ENCODE peak calls at places on chromosomes 2 and 18, in ten cellular contexts. E is left colon; D is activated naive CD4-positive, alpha-beta T cell treated with anti-CD3 and anti-CD28 coated beads, Interleukin-2, amount 50 U/mL, for 72 hours; H is effector memory CD8-positive, alpha-beta T cell; C is T-cell; K is lower lobe of right lung; X is stimulated activated naive B cell treated with anti-CD40 and anti-IgM and Interleukin-4, amounts not matched to agents 10 μg/mL and 1 μg/mL and 100 μg/mL, for 72 hours; J is HepG2; G is activated CD8-positive, alpha-beta memory T cell treated with anti-CD3 and anti-CD28 coated beads, Interleukin-2, amount 10 ng/mL, durations not matched to agents 7 days and 5 days; A is A549. R is an unnamed sample.

GRCh38 chr18:5498452-5498851 is 45.3 kb downstream of the EPB41L3 start:
- ATAC-seq in C (no peak), K (no peak), G (no peak), J (no peak), E (no peak), D (no peak), X (no peak), H (no peak), A (no peak), R (no peak)

GRCh38 chr18:68520406-68521075 is 194.4 kb downstream of the TMX3 start:
- ATAC-seq in E (no peak), X (no peak), J (no peak), G (no peak), C (no peak), K (no peak), A (no peak), H (no peak), D (no peak), R (no peak)

GRCh38 chr2:65710356-65710755 is 278.0 kb upstream of the SPRED2 start:
- ATAC-seq in E (no peak), K (no peak), G (no peak), J (no peak), C (no peak), A (no peak), X (no peak), H (no peak), D (no peak), R (no peak)

GRCh38 chr18:9808530-9809241 is 77.1 kb upstream of the TXNDC2 start:
- ATAC-seq in J (peak; percentile 82), K (peak; percentile 57), C (no peak), H (no peak), E (no peak), X (no peak), A (no peak), G (no peak), D (no peak), R (no peak)

GRCh38 chr2:221671515-221671914 is 99.4 kb upstream of the EPHA4 start:
- ATAC-seq in H (no peak), E (no peak), A (no peak), C (no peak), D (no peak), K (no peak), X (no peak), J (no peak), G (no peak), R (no peak)

GRCh38 chr2:71721362-71721665 is 268.0 kb downstream of the DYSF start:
- ATAC-seq in G (no peak), J (no peak), K (no peak), X (no peak), E (no peak), C (no peak), H (no peak), A (no peak), D (no peak), R (no peak)

GRCh38 chr2:124877065-124877671 is 852.1 kb downstream of the CNTNAP5 start:
- ATAC-seq in C (no peak), D (peak; percentile 22), X (no peak), H (no peak), A (no peak), K (no peak), E (no peak), G (no peak), J (no peak), R (no peak)

GRCh38 chr2:45496869-45497268 is 114.2 kb downstream of the SRBD1 start:
- ATAC-seq in H (no peak), G (no peak), D (peak; percentile 27), K (no peak), A (no peak), X (no peak), J (no peak), E (no peak), C (no peak), R (no peak)

GRCh38 chr2:119198267-119198840 is 25.3 kb upstream of the STEAP3 start:
- ATAC-seq in K (peak; percentile 66), G (no peak), H (no peak), X (no peak), A (no peak), C (no peak), J (peak; percentile 78), E (no peak), D (no peak), R (no peak)

GRCh38 chr2:29212009-29212408 is 96.8 kb downstream of the CLIP4 start:
- ATAC-seq in A (no peak), D (no peak), C (no peak), H (no peak), J (peak; percentile 71), X (no peak), K (no peak), E (no peak), G (no peak), R (no peak)

GRCh38 chr2:205682239-205683021 is at the start of gene NRP2:
- ATAC-seq in H (peak; percentile 43), C (peak; percentile 84), D (peak; percentile 86), G (peak; percentile 84), J (peak; percentile 84), A (peak; percentile 76), X (peak; percentile 84), E (peak; percentile 87), K (peak; percentile 87), R (peak; percentile 89)

GRCh38 chr2:110713508-110714362 is 18.6 kb upstream of the ACOXL start:
- ATAC-seq in G (peak; percentile 23), A (peak; percentile 59), K (no peak), X (peak; percentile 57), E (peak; percentile 75), H (no peak), C (no peak), D (peak; percentile 98), J (no peak), R (peak; percentile 47)

GRCh38 chr18:55381277-55381676 is 206.7 kb downstream of the TCF4 start:
- ATAC-seq in J (no peak), E (no peak), G (no peak), C (no peak), X (no peak), H (no peak), A (no peak), D (no peak), K (no peak), R (no peak)

GRCh38 chr2:12448846-12449480 is 267.8 kb upstream of the TRIB2 start:
- ATAC-seq in G (no peak), E (no peak), K (no peak), D (peak; percentile 85), J (no peak), C (no peak), H (no peak), A (no peak), X (no peak), R (no peak)

GRCh38 chr2:155062250-155062985 is 363.9 kb downstream of the KCNJ3 start:
- ATAC-seq in G (no peak), A (no peak), D (no peak), J (no peak), H (no peak), X (no peak), C (no peak), K (no peak), E (no peak), R (no peak)

GRCh38 chr2:168766600-168766999 is 35.8 kb upstream of the NOSTRIN start:
- ATAC-seq in X (no peak), A (no peak), D (no peak), K (no peak), J (no peak), C (no peak), H (no peak), E (peak; percentile 33), G (no peak), R (no peak)

GRCh38 chr2:220619525-220620267 is 952.4 kb downstream of the EPHA4 start:
- ATAC-seq in X (no peak), E (peak; percentile 48), J (no peak), D (no peak), K (peak; percentile 32), C (no peak), H (no peak), G (no peak), A (peak; percentile 91), R (no peak)

GRCh38 chr2:230737791-230738226 is 25.2 kb downstream of the CAB39 start:
- ATAC-seq in X (no peak), C (no peak), E (peak; percentile 90), D (no peak), J (peak; percentile 14), A (peak; percentile 34), K (peak; percentile 86), H (no peak), G (peak; percentile 11), R (no peak)

GRCh38 chr18:6994053-6994452 is 123.5 kb downstream of the LAMA1 start:
- ATAC-seq in J (no peak), X (no peak), K (no peak), A (no peak), C (no peak), H (no peak), G (no peak), E (no peak), D (no peak), R (no peak)

GRCh38 chr2:151260492-151261239 is 997 bp downstream of the RBM43 start:
- ATAC-seq in E (peak; percentile 20), D (no peak), X (peak; percentile 14), J (no peak), K (no peak), A (no peak), C (peak; percentile 4), G (peak; percentile 2), H (peak; percentile 9), R (no peak)

R was measured in stimulated activated memory B cell treated with anti-CD40 and anti-IgM and Interleukin-4, amounts not matched to agents 10 μg/mL and 1 μg/mL and 100 μg/mL, for 72 hours.